ENCODE peak calls at places on chromosomes 3 and 15, in eight cellular contexts. Q is GM12865, A is fibroblast of mammary gland, W is fibroblast of the aortic adventitia, M is stomach, K is left lung, H is keratinocyte, V is ascending aorta. Z is an unnamed sample.

GRCh38 chr3:67018105-67018788 is 20.1 kb downstream of the KBTBD8 start:
- DNase-seq in Q (peak; percentile 79), A (peak; percentile 28), W (peak; percentile 44), M (no peak), K (no peak), H (no peak), V (no peak), Z (peak; percentile 62)

GRCh38 chr3:15795563-15796308 is 2.0 kb downstream of the ANKRD28 start:
- DNase-seq in Q (peak; percentile 74), A (peak; percentile 59), W (peak; percentile 75), M (no peak), K (no peak), H (no peak), V (no peak), Z (peak; percentile 79)

GRCh38 chr3:51280171-51280570 is 104.9 kb upstream of the MANF start:
- DNase-seq in Q (no peak), A (no peak), W (no peak), M (no peak), K (no peak), H (no peak), V (no peak), Z (no peak)

GRCh38 chr3:14725015-14725431 is 50.1 kb downstream of the C3orf20 start:
- DNase-seq in Q (no peak), A (peak; percentile 86), W (peak; percentile 88), M (no peak), K (no peak), H (no peak), V (no peak), Z (peak; percentile 88)

GRCh38 chr3:30631237-30631961 is 25.0 kb downstream of the TGFBR2 start:
- DNase-seq in Q (no peak), A (peak; percentile 83), W (no peak), M (no peak), K (no peak), H (no peak), V (no peak), Z (peak; percentile 55)

GRCh38 chr3:74643636-74644035 is 29.2 kb upstream of the CNTN3 start:
- DNase-seq in Q (no peak), A (peak; percentile 91), W (no peak), M (peak; percentile 70), K (no peak), H (no peak), V (no peak), Z (peak; percentile 78)

GRCh38 chr3:24052446-24052845 is 107.4 kb downstream of the NR1D2 start:
- DNase-seq in Q (no peak), A (no peak), W (no peak), M (no peak), K (no peak), H (no peak), V (no peak), Z (no peak)

GRCh38 chr3:190252080-190252479 is 70.2 kb downstream of the CLDN1 start:
- DNase-seq in Q (peak; percentile 34), A (peak; percentile 81), W (peak; percentile 89), M (no peak), K (no peak), H (no peak), V (no peak), Z (peak; percentile 91)

GRCh38 chr15:95024388-95024787 is 793.0 kb downstream of the MCTP2 start:
- DNase-seq in Q (no peak), A (peak; percentile 57), W (peak; percentile 14), M (no peak), K (no peak), H (no peak), V (no peak), Z (peak; percentile 62)

GRCh38 chr3:192812736-192813383 is 85.5 kb upstream of the FGF12 start:
- DNase-seq in Q (peak; percentile 44), A (peak; percentile 77), W (peak; percentile 88), M (no peak), K (no peak), H (no peak), V (no peak), Z (peak; percentile 83)

GRCh38 chr3:23691343-23691895 is 114.3 kb upstream of the UBE2E1 start:
- DNase-seq in Q (no peak), A (peak; percentile 42), W (no peak), M (no peak), K (no peak), H (no peak), V (no peak), Z (no peak)

GRCh38 chr15:64464271-64465005 is 4.1 kb downstream of the ZNF609 start:
- DNase-seq in Q (no peak), A (peak; percentile 62), W (peak; percentile 57), M (no peak), K (peak; percentile 53), H (no peak), V (no peak), Z (peak; percentile 42)

GRCh38 chr3:40427045-40427669 is 30.0 kb upstream of the RPL14 start:
- DNase-seq in Q (peak; percentile 35), A (no peak), W (no peak), M (no peak), K (no peak), H (no peak), V (no peak), Z (no peak)

DNA sequence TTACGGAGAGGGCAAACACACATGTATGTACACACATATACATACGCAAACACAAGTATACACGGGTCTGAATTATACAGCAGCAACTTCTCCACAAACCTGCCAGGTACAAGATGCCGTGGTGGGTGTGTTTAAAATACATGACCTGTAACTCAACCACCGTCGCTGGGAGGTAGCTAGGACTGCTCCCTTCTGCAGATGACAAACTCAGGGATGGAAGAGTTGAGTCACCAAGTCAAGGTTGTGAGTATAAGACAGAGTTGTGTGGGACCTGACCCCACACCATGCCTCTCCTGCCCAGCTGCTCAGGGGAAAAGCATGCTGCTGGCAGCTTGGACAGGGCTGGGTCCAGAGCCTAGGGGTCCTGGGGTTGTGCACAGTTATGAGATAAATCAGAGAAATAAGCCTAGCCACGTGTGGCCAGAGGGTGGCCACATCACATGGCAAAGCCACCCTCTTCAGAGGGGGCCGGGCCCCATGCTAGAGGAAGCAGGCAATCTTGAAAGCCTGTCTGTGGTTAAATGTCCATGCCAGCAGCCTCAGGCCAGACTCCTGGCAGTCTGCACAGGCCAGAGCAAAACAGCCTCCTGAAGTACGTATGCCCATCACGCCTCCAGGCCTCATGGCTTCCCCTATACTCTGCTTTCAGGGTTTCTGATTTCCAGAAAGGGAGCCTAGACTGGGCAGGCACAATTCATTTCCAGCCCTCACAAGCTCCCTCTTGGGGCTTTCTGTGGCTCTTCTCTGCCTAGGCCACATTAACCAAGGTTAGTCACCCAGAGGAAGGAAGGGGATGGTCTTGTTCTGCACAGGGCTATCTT is 107.7 kb upstream of the RPL32 start:
- DNase-seq in Q (peak; percentile 60), A (peak; percentile 49), W (peak; percentile 24), M (no peak), K (no peak), H (peak; percentile 69), V (no peak), Z (peak; percentile 33)
- H3K4me3 ChIP-seq in Q (no peak overlapping the region), A (no peak overlapping the region), W (no peak overlapping the region), M (no peak overlapping the region), K (no peak overlapping the region), H (peak overlapping the region; percentile 21), V (no peak overlapping the region), Z (no peak overlapping the region)

DNA sequence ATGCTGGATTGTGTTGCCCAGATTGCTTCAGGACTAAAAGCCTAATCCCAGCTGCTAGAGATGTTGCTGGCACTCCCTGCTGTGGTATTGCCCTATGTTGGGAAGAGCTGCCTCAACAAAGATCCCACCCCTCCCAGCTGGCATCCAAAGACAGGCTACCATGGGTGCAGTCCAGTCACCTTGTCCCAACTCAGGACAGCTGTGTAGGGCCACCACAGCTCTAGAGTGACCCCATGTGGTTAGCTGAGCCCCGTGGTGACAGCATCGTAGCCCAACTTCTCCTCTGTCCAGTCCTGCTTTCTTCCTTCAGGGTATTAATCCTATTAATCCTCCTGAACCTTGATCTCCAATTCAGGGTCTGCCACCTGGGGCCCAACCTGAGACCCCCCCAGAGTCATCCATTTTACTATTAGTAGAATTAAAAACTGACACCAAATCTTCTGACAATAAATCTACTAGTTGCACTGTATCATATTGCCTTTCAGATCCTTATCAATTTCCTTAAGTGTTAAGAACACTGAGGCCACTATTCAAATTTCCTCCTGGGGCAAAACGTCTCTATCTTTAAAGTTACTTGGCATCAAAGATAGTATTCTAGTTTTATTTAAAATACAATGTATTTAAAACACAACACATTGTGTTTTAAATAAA is 83.5 kb downstream of the AQP9 start:
- DNase-seq in Q (peak; percentile 42), A (peak; percentile 58), W (peak; percentile 54), M (peak; percentile 28), K (peak; percentile 49), H (no peak), V (no peak), Z (peak; percentile 61)
- TF ChIP-seq CTCF in Q (peak; percentile 75), A (peak; percentile 79), W (peak; percentile 78), M (no peak), K (no peak), H (peak; percentile 73), V (no peak), Z (peak; percentile 71)

GRCh38 chr15:66738116-66738515 is 36.1 kb downstream of the SMAD6 start:
- DNase-seq in Q (no peak), A (no peak), W (no peak), M (no peak), K (no peak), H (no peak), V (no peak), Z (no peak)

GRCh38 chr15:66733976-66734375 is 31.9 kb downstream of the SMAD6 start:
- DNase-seq in Q (no peak), A (no peak), W (peak; percentile 66), M (no peak), K (no peak), H (no peak), V (no peak), Z (no peak)

GRCh38 chr15:66735909-66736305 is 33.9 kb downstream of the SMAD6 start:
- DNase-seq in Q (no peak), A (peak; percentile 56), W (peak; percentile 63), M (no peak), K (no peak), H (no peak), V (no peak), Z (peak; percentile 53)

GRCh38 chr15:66737243-66738010 is 35.4 kb downstream of the SMAD6 start:
- DNase-seq in Q (no peak), A (no peak), W (no peak), M (no peak), K (no peak), H (no peak), V (no peak), Z (no peak)

GRCh38 chr15:66734961-66735908 is 33.2 kb downstream of the SMAD6 start:
- DNase-seq in Q (no peak), A (peak; percentile 46), W (peak; percentile 46), M (no peak), K (no peak), H (no peak), V (no peak), Z (no peak)
- H3K4me3 ChIP-seq in Q (no peak overlapping the region), A (no peak overlapping the region), W (no peak overlapping the region), M (no peak overlapping the region), K (no peak overlapping the region), H (no peak overlapping the region), V (no peak overlapping the region), Z (no peak overlapping the region)

GRCh38 chr3:19254784-19255338 is 106.6 kb downstream of the KCNH8 start:
- DNase-seq in Q (no peak), A (no peak), W (no peak), M (no peak), K (no peak), H (no peak), V (no peak), Z (no peak)

GRCh38 chr3:19254189-19254588 is 105.9 kb downstream of the KCNH8 start:
- DNase-seq in Q (no peak), A (no peak), W (no peak), M (no peak), K (no peak), H (no peak), V (no peak), Z (no peak)

GRCh38 chr3:19250959-19251610 is 102.8 kb downstream of the KCNH8 start:
- DNase-seq in Q (no peak), A (no peak), W (no peak), M (no peak), K (no peak), H (no peak), V (no peak), Z (no peak)

GRCh38 chr3:19256313-19256712 is 108.0 kb downstream of the KCNH8 start:
- DNase-seq in Q (no peak), A (no peak), W (no peak), M (no peak), K (no peak), H (no peak), V (no peak), Z (no peak)
- TF ChIP-seq CTCF in Q (no peak), A (no peak), W (no peak), M (no peak), K (no peak), H (no peak), V (no peak), Z (no peak)

Z was measured in fibroblast of pulmonary artery.